ENCODE peak calls at places on chromosomes 13 and 19, in four cellular contexts. F is activated effector memory CD4-positive, alpha-beta T cell treated with Interleukin-2 at 50 U/mL for 16 hours; E is AG04450; S is esophagus squamous epithelium. T is an unnamed sample.
A peak's percentile ranks its signal among the peaks of the same experiment; 100 is the strongest.

GRCh38 chr13:20505405-20506366 is 20.0 kb downstream of the CRYL1 start:
- DNase-seq in F (no peak), E (no peak), S (no peak), T (no peak)

GRCh38 chr19:51089786-51090185 is 7.1 kb upstream of the KLK14 start:
- DNase-seq in F (no peak), E (no peak), S (no peak), T (no peak)

GRCh38 chr13:70985371-70985770 is 877.1 kb upstream of the KLHL1 start:
- DNase-seq in F (no peak), E (no peak), S (no peak), T (no peak)

GRCh38 chr13:48236528-48237353 is 3.7 kb downstream of the ITM2B start:
- DNase-seq in F (no peak), E (no peak), S (no peak), T (no peak)

GRCh38 chr19:11130824-11131455 is 24.6 kb downstream of the SPC24 start:
- DNase-seq in F (peak; percentile 56), E (peak; percentile 45), S (no peak), T (peak; percentile 49)

GRCh38 chr19:7865262-7865911 is 8.8 kb downstream of the PRR36 start:
- DNase-seq in F (no peak), E (no peak), S (no peak), T (no peak)

GRCh38 chr13:40185393-40185792 is 481.0 kb downstream of the FOXO1 start:
- DNase-seq in F (no peak), E (no peak), S (no peak), T (no peak)

GRCh38 chr19:6010107-6010506 is 32.2 kb upstream of the RANBP3 start:
- DNase-seq in F (no peak), E (no peak), S (no peak), T (no peak)

GRCh38 chr13:45196622-45197021 is 4.2 kb downstream of the KCTD4 start:
- DNase-seq in F (no peak), E (no peak), S (no peak), T (no peak)

GRCh38 chr19:42606660-42607351 is 12.1 kb upstream of the CEACAM8 start:
- DNase-seq in F (peak; percentile 13), E (no peak), S (no peak), T (peak; percentile 4)

GRCh38 chr13:113820813-113821651 is 42.8 kb downstream of the GAS6 start:
- DNase-seq in F (no peak), E (peak; percentile 97), S (no peak), T (no peak)

GRCh38 chr19:12953456-12954149 is 3.4 kb downstream of the GADD45GIP1 start:
- DNase-seq in F (no peak), E (no peak), S (no peak), T (no peak)

GRCh38 chr19:4694211-4694987 is 24.3 kb upstream of the MYDGF start:
- DNase-seq in F (no peak), E (peak; percentile 85), S (peak; percentile 26), T (no peak)

GRCh38 chr13:46495066-46495465 is 57.9 kb upstream of the LRCH1 start:
- DNase-seq in F (no peak), E (no peak), S (no peak), T (no peak)

GRCh38 chr13:53068841-53069520 is 40.4 kb downstream of the OLFM4 start:
- DNase-seq in F (no peak), E (no peak), S (no peak), T (no peak)

GRCh38 chr13:114019367-114019766 is 45.5 kb upstream of the C13orf46 start:
- DNase-seq in F (no peak), E (no peak), S (no peak), T (no peak)

GRCh38 chr13:102470283-102470920 is 68.6 kb upstream of the FGF14 start:
- DNase-seq in F (no peak), E (no peak), S (no peak), T (no peak)

GRCh38 chr19:21233691-21234090 is 91.9 kb downstream of the ZNF431 start:
- DNase-seq in F (no peak), E (no peak), S (no peak), T (no peak)

GRCh38 chr19:37987356-37988332 is 80.6 kb downstream of the SIPA1L3 start:
- DNase-seq in F (no peak), E (no peak), S (no peak), T (no peak)

GRCh38 chr19:18306209-18306902 is 16.5 kb downstream of the LSM4 start:
- DNase-seq in F (no peak), E (no peak), S (no peak), T (no peak)

GRCh38 chr19:47145639-47146486 is 15.2 kb downstream of the SAE1 start:
- DNase-seq in F (no peak), E (no peak), S (no peak), T (no peak)

T was measured in activated T-helper 1 cell treated with Interleukin-2 at 50 U/mL for 16 hours.